ENCODE peak calls at places on chromosomes 6 and 20, in six cellular contexts. One of them, this sample, is unnamed.

GRCh38 chr6:145015739-145016558 is 719.4 kb downstream of the EPM2A start:
- DNase-seq in spleen: no peak
- DNase-seq in lower leg skin: no peak
- DNase-seq in ascending aorta: no peak
- DNase-seq in PC-3: peak; percentile 88
- DNase-seq in astrocyte of the spinal cord: peak; percentile 94
- DNase-seq in this sample: peak; percentile 76

GRCh38 chr20:44932916-44933315 is 23.1 kb downstream of the PABPC1L start:
- DNase-seq in spleen: no peak
- DNase-seq in lower leg skin: no peak
- DNase-seq in ascending aorta: no peak
- DNase-seq in PC-3: no peak
- DNase-seq in astrocyte of the spinal cord: no peak
- DNase-seq in this sample: no peak

GRCh38 chr6:150788135-150788534 is 77.4 kb upstream of the MTHFD1L start:
- DNase-seq in spleen: no peak
- DNase-seq in lower leg skin: no peak
- DNase-seq in ascending aorta: no peak
- DNase-seq in PC-3: no peak
- DNase-seq in astrocyte of the spinal cord: no peak
- DNase-seq in this sample: no peak

GRCh38 chr6:135002974-135003703 is 51.5 kb downstream of the HBS1L start:
- DNase-seq in spleen: no peak
- DNase-seq in lower leg skin: no peak
- DNase-seq in ascending aorta: no peak
- DNase-seq in PC-3: no peak
- DNase-seq in astrocyte of the spinal cord: no peak
- DNase-seq in this sample: no peak

GRCh38 chr20:17611290-17611539 is 41.3 kb downstream of the DSTN start:
- DNase-seq in spleen: no peak
- DNase-seq in lower leg skin: peak; percentile 85
- DNase-seq in ascending aorta: no peak
- DNase-seq in PC-3: no peak
- DNase-seq in astrocyte of the spinal cord: no peak
- DNase-seq in this sample: no peak

GRCh38 chr6:151087861-151088598 is 151.7 kb upstream of the AKAP12 start:
- DNase-seq in spleen: no peak
- DNase-seq in lower leg skin: peak; percentile 82
- DNase-seq in ascending aorta: no peak
- DNase-seq in PC-3: no peak
- DNase-seq in astrocyte of the spinal cord: peak; percentile 64
- DNase-seq in this sample: peak; percentile 99

GRCh38 chr6:139882977-139883728 is 508.7 kb upstream of the CITED2 start:
- DNase-seq in spleen: no peak
- DNase-seq in lower leg skin: no peak
- DNase-seq in ascending aorta: no peak
- DNase-seq in PC-3: peak; percentile 16
- DNase-seq in astrocyte of the spinal cord: peak; percentile 50
- DNase-seq in this sample: peak; percentile 39

GRCh38 chr6:33297956-33298772 is 578 bp downstream of the RGL2 start:
- DNase-seq in spleen: peak; percentile 90
- DNase-seq in lower leg skin: peak; percentile 94
- DNase-seq in ascending aorta: no peak
- DNase-seq in PC-3: peak; percentile 88
- DNase-seq in astrocyte of the spinal cord: peak; percentile 73
- DNase-seq in this sample: peak; percentile 82

GRCh38 chr6:166618866-166619761 is 7.9 kb downstream of the RPS6KA2 start:
- DNase-seq in spleen: no peak
- DNase-seq in lower leg skin: peak; percentile 65
- DNase-seq in ascending aorta: no peak
- DNase-seq in PC-3: no peak
- DNase-seq in astrocyte of the spinal cord: peak; percentile 98
- DNase-seq in this sample: peak; percentile 77

GRCh38 chr6:31821301-31822037 is 6.1 kb upstream of the HSPA1B start:
- DNase-seq in spleen: peak; percentile 92
- DNase-seq in lower leg skin: peak; percentile 95
- DNase-seq in ascending aorta: no peak
- DNase-seq in PC-3: peak; percentile 84
- DNase-seq in astrocyte of the spinal cord: no peak
- DNase-seq in this sample: no peak

GRCh38 chr20:17936791-17937687 is 31.6 kb downstream of the SNX5 start:
- DNase-seq in spleen: no peak
- DNase-seq in lower leg skin: no peak
- DNase-seq in ascending aorta: no peak
- DNase-seq in PC-3: no peak
- DNase-seq in astrocyte of the spinal cord: peak; percentile 89
- DNase-seq in this sample: peak; percentile 86

GRCh38 chr20:10652185-10652584 is 21.6 kb downstream of the JAG1 start:
- DNase-seq in spleen: no peak
- DNase-seq in lower leg skin: peak; percentile 76
- DNase-seq in ascending aorta: no peak
- DNase-seq in PC-3: no peak
- DNase-seq in astrocyte of the spinal cord: no peak
- DNase-seq in this sample: no peak

GRCh38 chr6:29017428-29017802 is 12.3 kb upstream of the ZNF311 start:
- DNase-seq in spleen: no peak
- DNase-seq in lower leg skin: no peak
- DNase-seq in ascending aorta: no peak
- DNase-seq in PC-3: no peak
- DNase-seq in astrocyte of the spinal cord: no peak
- DNase-seq in this sample: no peak

GRCh38 chr20:35902545-35902941 is 51.8 kb downstream of the SCAND1 start:
- DNase-seq in spleen: no peak
- DNase-seq in lower leg skin: no peak
- DNase-seq in ascending aorta: no peak
- DNase-seq in PC-3: no peak
- DNase-seq in astrocyte of the spinal cord: no peak
- DNase-seq in this sample: peak; percentile 28

GRCh38 chr6:90219168-90219985 is 77.3 kb downstream of the BACH2 start:
- DNase-seq in spleen: no peak
- DNase-seq in lower leg skin: peak; percentile 71
- DNase-seq in ascending aorta: no peak
- DNase-seq in PC-3: peak; percentile 32
- DNase-seq in astrocyte of the spinal cord: peak; percentile 93
- DNase-seq in this sample: peak; percentile 90

GRCh38 chr6:34021001-34021838 is 124.7 kb downstream of the GRM4 start:
- DNase-seq in spleen: peak; percentile 57
- DNase-seq in lower leg skin: no peak
- DNase-seq in ascending aorta: no peak
- DNase-seq in PC-3: no peak
- DNase-seq in astrocyte of the spinal cord: no peak
- DNase-seq in this sample: no peak

GRCh38 chr6:42359021-42359420 is 92.7 kb downstream of the TRERF1 start:
- DNase-seq in spleen: no peak
- DNase-seq in lower leg skin: peak; percentile 72
- DNase-seq in ascending aorta: no peak
- DNase-seq in PC-3: peak; percentile 23
- DNase-seq in astrocyte of the spinal cord: no peak
- DNase-seq in this sample: no peak

GRCh38 chr6:111765681-111766523 is 107.3 kb downstream of the FYN start:
- DNase-seq in spleen: no peak
- DNase-seq in lower leg skin: no peak
- DNase-seq in ascending aorta: no peak
- DNase-seq in PC-3: no peak
- DNase-seq in astrocyte of the spinal cord: peak; percentile 51
- DNase-seq in this sample: peak; percentile 56

GRCh38 chr20:25009218-25010145 is 16.9 kb upstream of the APMAP start:
- DNase-seq in spleen: peak; percentile 51
- DNase-seq in lower leg skin: peak; percentile 80
- DNase-seq in ascending aorta: no peak
- DNase-seq in PC-3: no peak
- DNase-seq in astrocyte of the spinal cord: no peak
- DNase-seq in this sample: no peak

GRCh38 chr6:125843593-125843992 is 52.8 kb downstream of the NCOA7 start:
- DNase-seq in spleen: no peak
- DNase-seq in lower leg skin: no peak
- DNase-seq in ascending aorta: no peak
- DNase-seq in PC-3: no peak
- DNase-seq in astrocyte of the spinal cord: no peak
- DNase-seq in this sample: no peak

GRCh38 chr6:33208089-33208967 is at the start of gene RING1:
- DNase-seq in spleen: peak; percentile 97
- DNase-seq in lower leg skin: peak; percentile 97
- DNase-seq in ascending aorta: peak; percentile 51
- DNase-seq in PC-3: peak; percentile 62
- DNase-seq in astrocyte of the spinal cord: peak; percentile 77
- DNase-seq in this sample: peak; percentile 74

GRCh38 chr20:42043921-42044320 is 425.7 kb upstream of the CHD6 start:
- DNase-seq in spleen: no peak
- DNase-seq in lower leg skin: no peak
- DNase-seq in ascending aorta: no peak
- DNase-seq in PC-3: no peak
- DNase-seq in astrocyte of the spinal cord: no peak
- DNase-seq in this sample: no peak

GRCh38 chr6:3996349-3996748 is 82.6 kb downstream of the FAM217A start:
- DNase-seq in spleen: no peak
- DNase-seq in lower leg skin: no peak
- DNase-seq in ascending aorta: no peak
- DNase-seq in PC-3: no peak
- DNase-seq in astrocyte of the spinal cord: no peak
- DNase-seq in this sample: no peak

GRCh38 chr6:3987072-3987471 is 91.9 kb downstream of the FAM217A start:
- DNase-seq in spleen: no peak
- DNase-seq in lower leg skin: no peak
- DNase-seq in ascending aorta: no peak
- DNase-seq in PC-3: no peak
- DNase-seq in astrocyte of the spinal cord: peak; percentile 43
- DNase-seq in this sample: peak; percentile 63

GRCh38 chr6:3987576-3987975 is 91.4 kb downstream of the FAM217A start:
- DNase-seq in spleen: no peak
- DNase-seq in lower leg skin: no peak
- DNase-seq in ascending aorta: no peak
- DNase-seq in PC-3: no peak
- DNase-seq in astrocyte of the spinal cord: no peak
- DNase-seq in this sample: no peak

GRCh38 chr6:3990692-3991491 is 88.0 kb downstream of the FAM217A start:
- DNase-seq in spleen: peak; percentile 90
- DNase-seq in lower leg skin: peak; percentile 97
- DNase-seq in ascending aorta: peak; percentile 65
- DNase-seq in PC-3: peak; percentile 91
- DNase-seq in astrocyte of the spinal cord: peak; percentile 89
- DNase-seq in this sample: peak; percentile 97

DNA sequence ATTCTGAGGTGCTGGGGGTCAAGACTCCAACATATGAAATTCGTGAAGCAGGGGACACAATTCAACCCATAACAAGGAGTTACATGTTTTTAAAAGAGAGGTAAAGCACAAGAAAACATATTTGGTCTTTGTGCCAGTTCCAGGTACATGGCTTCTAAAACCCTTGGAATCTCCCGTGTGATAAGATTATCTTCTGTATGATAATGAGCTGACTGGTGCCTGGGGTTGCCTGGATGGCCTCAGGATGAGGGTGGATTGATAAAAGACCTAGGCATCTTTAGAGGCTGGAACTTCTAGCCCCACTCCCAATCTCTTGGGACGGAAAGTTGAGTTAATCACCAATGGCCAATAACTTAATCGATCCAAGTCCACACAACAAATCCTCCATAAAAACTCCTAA is 87.0 kb downstream of the FAM217A start:
- DNase-seq in spleen: no peak
- DNase-seq in lower leg skin: no peak
- DNase-seq in ascending aorta: no peak
- DNase-seq in PC-3: no peak
- DNase-seq in astrocyte of the spinal cord: no peak
- DNase-seq in this sample: no peak
- H3K4me3 ChIP-seq in spleen: no peak overlapping the region
- H3K4me3 ChIP-seq in lower leg skin: no peak overlapping the region
- H3K4me3 ChIP-seq in ascending aorta: no peak overlapping the region
- H3K4me3 ChIP-seq in PC-3: no peak overlapping the region
- H3K4me3 ChIP-seq in astrocyte of the spinal cord: no peak overlapping the region
- H3K4me3 ChIP-seq in this sample: no peak overlapping the region

GRCh38 chr6:44712353-44713147 is 325.0 kb downstream of the CDC5L start:
- DNase-seq in spleen: no peak
- DNase-seq in lower leg skin: no peak
- DNase-seq in ascending aorta: no peak
- DNase-seq in PC-3: no peak
- DNase-seq in astrocyte of the spinal cord: peak; percentile 43
- DNase-seq in this sample: no peak
- TF ChIP-seq CTCF in spleen: no peak
- TF ChIP-seq CTCF in lower leg skin: no peak
- TF ChIP-seq CTCF in ascending aorta: no peak
- TF ChIP-seq CTCF in PC-3: no peak
- TF ChIP-seq CTCF in astrocyte of the spinal cord: no peak
- TF ChIP-seq CTCF in this sample: no peak

GRCh38 chr20:56412473-56412790 is 372 bp downstream of the CASS4 start:
- DNase-seq in spleen: no peak
- DNase-seq in lower leg skin: no peak
- DNase-seq in ascending aorta: no peak
- DNase-seq in PC-3: no peak
- DNase-seq in astrocyte of the spinal cord: no peak
- DNase-seq in this sample: no peak
- H3K4me3 ChIP-seq in spleen: peak overlapping the region; percentile 32
- H3K4me3 ChIP-seq in lower leg skin: no peak overlapping the region
- H3K4me3 ChIP-seq in ascending aorta: peak overlapping the region; percentile 31
- H3K4me3 ChIP-seq in PC-3: no peak overlapping the region
- H3K4me3 ChIP-seq in astrocyte of the spinal cord: peak overlapping the region; percentile 0
- H3K4me3 ChIP-seq in this sample: no peak overlapping the region

GRCh38 chr6:149079456-149079855 is 238.1 kb upstream of the TAB2 start:
- DNase-seq in spleen: no peak
- DNase-seq in lower leg skin: no peak
- DNase-seq in ascending aorta: no peak
- DNase-seq in PC-3: peak; percentile 20
- DNase-seq in astrocyte of the spinal cord: no peak
- DNase-seq in this sample: no peak
- TF ChIP-seq CTCF in spleen: no peak
- TF ChIP-seq CTCF in lower leg skin: no peak
- TF ChIP-seq CTCF in ascending aorta: no peak
- TF ChIP-seq CTCF in PC-3: no peak
- TF ChIP-seq CTCF in astrocyte of the spinal cord: no peak
- TF ChIP-seq CTCF in this sample: no peak

GRCh38 chr6:106125925-106126435 is 39.8 kb downstream of the PRDM1 start:
- DNase-seq in spleen: no peak
- DNase-seq in lower leg skin: peak; percentile 74
- DNase-seq in ascending aorta: no peak
- DNase-seq in PC-3: no peak
- DNase-seq in astrocyte of the spinal cord: no peak
- DNase-seq in this sample: no peak

GRCh38 chr6:106124015-106124414 is 37.9 kb downstream of the PRDM1 start:
- DNase-seq in spleen: no peak
- DNase-seq in lower leg skin: no peak
- DNase-seq in ascending aorta: no peak
- DNase-seq in PC-3: no peak
- DNase-seq in astrocyte of the spinal cord: no peak
- DNase-seq in this sample: no peak

GRCh38 chr6:106122306-106122940 is 36.3 kb downstream of the PRDM1 start:
- DNase-seq in spleen: no peak
- DNase-seq in lower leg skin: peak; percentile 48
- DNase-seq in ascending aorta: no peak
- DNase-seq in PC-3: no peak
- DNase-seq in astrocyte of the spinal cord: no peak
- DNase-seq in this sample: no peak

GRCh38 chr6:106122941-106123337 is 36.8 kb downstream of the PRDM1 start:
- DNase-seq in spleen: no peak
- DNase-seq in lower leg skin: no peak
- DNase-seq in ascending aorta: no peak
- DNase-seq in PC-3: no peak
- DNase-seq in astrocyte of the spinal cord: no peak
- DNase-seq in this sample: no peak

GRCh38 chr6:106124437-106125423 is 38.6 kb downstream of the PRDM1 start:
- DNase-seq in spleen: no peak
- DNase-seq in lower leg skin: peak; percentile 56
- DNase-seq in ascending aorta: no peak
- DNase-seq in PC-3: no peak
- DNase-seq in astrocyte of the spinal cord: no peak
- DNase-seq in this sample: no peak
- H3K4me3 ChIP-seq in spleen: no peak overlapping the region
- H3K4me3 ChIP-seq in lower leg skin: no peak overlapping the region
- H3K4me3 ChIP-seq in ascending aorta: no peak overlapping the region
- H3K4me3 ChIP-seq in PC-3: no peak overlapping the region
- H3K4me3 ChIP-seq in astrocyte of the spinal cord: no peak overlapping the region
- H3K4me3 ChIP-seq in this sample: no peak overlapping the region

This sample was measured in fibroblast of villous mesenchyme.